ENCODE peak calls at places on chromosomes 16 and 17, in seven cellular contexts. G is tibial artery, B is Calu3, R is nephron progenitor cell, P is osteocyte, F is cardiac fibroblast, M is astrocyte of the spinal cord. T is an unnamed sample.

GRCh38 chr17:8681175-8681949 is 50.8 kb upstream of the MYH10 start:
- DNase-seq in G (no peak), B (no peak), R (no peak), P (no peak), F (peak; percentile 64), M (peak; percentile 76), T (peak; percentile 65)

GRCh38 chr17:68351395-68351794 is 60.1 kb downstream of the ARSG start:
- DNase-seq in G (no peak), B (no peak), R (no peak), P (no peak), F (peak; percentile 61), M (no peak), T (no peak)

GRCh38 chr17:8392274-8392673 is 5.4 kb downstream of the RNF222 start:
- DNase-seq in G (no peak), B (no peak), R (no peak), P (no peak), F (no peak), M (no peak), T (no peak)

GRCh38 chr16:25886598-25886997 is 194.8 kb downstream of the HS3ST4 start:
- DNase-seq in G (no peak), B (no peak), R (no peak), P (no peak), F (no peak), M (no peak), T (no peak)

GRCh38 chr17:6548034-6548433 is 8.3 kb downstream of the PITPNM3 start:
- DNase-seq in G (no peak), B (no peak), R (no peak), P (no peak), F (no peak), M (no peak), T (no peak)

GRCh38 chr16:27452569-27453475 is 50.8 kb downstream of the IL21R start:
- DNase-seq in G (no peak), B (no peak), R (no peak), P (no peak), F (no peak), M (no peak), T (no peak)

GRCh38 chr17:59752446-59752845 is 45.0 kb downstream of the VMP1 start:
- DNase-seq in G (no peak), B (no peak), R (no peak), P (no peak), F (peak; percentile 34), M (peak; percentile 45), T (no peak)

GRCh38 chr17:65918450-65918849 is 273.5 kb downstream of the CEP112 start:
- DNase-seq in G (no peak), B (no peak), R (no peak), P (no peak), F (peak; percentile 48), M (no peak), T (no peak)

GRCh38 chr17:6641374-6641818 is 536 bp downstream of the TXNDC17 start:
- DNase-seq in G (no peak), B (no peak), R (no peak), P (no peak), F (no peak), M (no peak), T (no peak)

GRCh38 chr17:32350662-32351418 is 883 bp downstream of the ZNF207 start:
- DNase-seq in G (no peak), B (no peak), R (no peak), P (no peak), F (peak; percentile 80), M (peak; percentile 69), T (no peak)

GRCh38 chr17:79730769-79731483 is at the start of gene ENPP7:
- DNase-seq in G (no peak), B (no peak), R (no peak), P (no peak), F (no peak), M (no peak), T (no peak)

GRCh38 chr16:29760567-29761279 is 14.9 kb upstream of the C16orf54 start:
- DNase-seq in G (no peak), B (no peak), R (peak; percentile 18), P (no peak), F (no peak), M (no peak), T (no peak)

GRCh38 chr17:77811521-77811920 is 147.0 kb upstream of the TNRC6C start:
- DNase-seq in G (peak; percentile 65), B (no peak), R (no peak), P (no peak), F (no peak), M (peak; percentile 29), T (no peak)

GRCh38 chr17:78401246-78401645 is 22.8 kb downstream of the PGS1 start:
- DNase-seq in G (no peak), B (no peak), R (no peak), P (no peak), F (no peak), M (peak; percentile 56), T (no peak)

GRCh38 chr17:72984925-72985322 is 107.6 kb downstream of the SLC39A11 start:
- DNase-seq in G (no peak), B (peak; percentile 24), R (no peak), P (no peak), F (no peak), M (no peak), T (no peak)

DNA sequence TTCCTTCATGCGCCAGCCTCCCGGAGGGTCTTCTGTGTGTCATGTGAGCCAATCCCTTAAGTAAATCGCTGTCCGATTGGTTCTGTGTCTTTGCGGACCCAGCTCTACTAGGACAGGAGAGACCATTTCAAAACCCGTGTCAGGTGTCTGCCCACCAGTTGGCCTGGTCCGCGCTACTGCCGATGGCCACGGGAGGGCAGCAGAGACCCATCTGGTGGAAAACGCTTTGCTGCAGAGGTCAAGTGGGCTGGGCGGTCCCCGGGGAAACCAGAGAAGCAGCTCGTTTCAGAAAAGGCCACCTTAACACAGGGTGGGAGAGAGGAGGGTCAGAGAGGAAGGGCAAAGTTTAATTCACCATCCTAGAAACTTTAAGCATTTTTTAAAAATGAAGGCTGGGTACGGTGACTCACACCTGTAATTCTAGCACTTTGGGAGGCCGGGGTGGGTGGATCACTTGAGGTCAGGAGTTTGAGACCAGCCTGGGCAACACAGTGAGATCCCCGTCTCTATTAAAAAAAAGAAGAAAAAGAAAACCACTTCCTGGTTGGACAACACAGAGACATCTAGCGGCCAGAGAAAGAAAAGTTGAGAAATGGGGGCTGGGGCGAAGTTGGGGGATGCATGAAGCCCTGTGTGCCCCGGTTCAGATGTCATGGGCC is 2.8 kb upstream of the CIBAR2 start:
- DNase-seq in G (peak; percentile 91), B (peak; percentile 96), R (peak; percentile 99), P (peak; percentile 96), F (peak; percentile 88), M (peak; percentile 79), T (no peak)
- TF ChIP-seq CTCF in G (peak; percentile 99), B (peak; percentile 87), R (peak; percentile 97), P (peak; percentile 92), F (peak; percentile 100), M (peak; percentile 99), T (peak; percentile 99)

GRCh38 chr17:57782642-57783337 is 37.7 kb upstream of the CCDC182 start:
- DNase-seq in G (no peak), B (no peak), R (peak; percentile 25), P (no peak), F (no peak), M (no peak), T (no peak)
- TF ChIP-seq CTCF in G (no peak), B (no peak), R (no peak), P (no peak), F (no peak), M (no peak), T (no peak)

DNA sequence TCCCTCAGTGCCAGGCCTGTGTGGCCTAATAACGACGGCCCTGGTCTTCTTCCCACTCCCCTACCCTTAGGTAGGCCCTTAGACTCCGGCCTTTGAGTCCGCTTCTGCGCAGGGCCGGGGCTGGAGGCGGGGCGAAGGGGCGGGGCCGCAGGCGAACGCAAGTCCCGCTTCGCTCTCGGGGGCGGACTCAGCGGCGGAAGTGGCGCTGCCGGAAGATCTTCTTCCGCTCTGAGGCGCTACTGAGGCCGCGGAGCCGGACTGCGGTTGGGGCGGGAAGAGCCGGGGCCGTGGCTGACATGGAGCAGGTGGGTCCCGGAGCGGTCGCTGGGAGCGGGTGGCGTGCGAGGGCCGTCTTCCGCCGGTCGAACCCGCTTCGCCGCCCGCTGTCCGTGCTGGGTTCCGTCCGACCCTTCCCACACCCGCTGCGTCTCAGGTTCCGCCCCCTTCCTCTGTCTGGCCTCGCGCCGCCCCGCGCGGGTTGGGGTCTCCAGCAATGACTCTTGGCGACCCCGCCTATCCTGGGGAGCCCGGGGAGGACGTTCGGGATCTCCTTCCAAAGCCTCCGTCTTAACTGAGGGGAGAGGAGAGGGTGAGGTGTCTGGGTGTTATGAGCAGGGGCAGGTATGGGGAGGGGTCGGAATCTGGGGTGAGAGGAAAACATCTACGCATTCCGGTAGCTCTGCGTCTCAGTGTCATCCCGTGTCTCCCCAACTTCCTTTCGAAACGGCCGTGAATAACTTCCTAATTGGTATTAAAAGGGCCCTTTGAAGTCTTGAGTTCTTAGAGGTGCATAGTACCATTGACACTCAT is at the start of gene STARD3:
- DNase-seq in G (peak; percentile 96), B (no peak), R (peak; percentile 95), P (peak; percentile 94), F (peak; percentile 85), M (peak; percentile 87), T (no peak)
- TF ChIP-seq CTCF in G (no peak), B (no peak), R (no peak), P (no peak), F (peak; percentile 16), M (no peak), T (peak; percentile 38)

GRCh38 chr17:16915752-16916556 is 56.0 kb downstream of the TNFRSF13B start:
- DNase-seq in G (peak; percentile 67), B (peak; percentile 78), R (peak; percentile 65), P (peak; percentile 80), F (peak; percentile 59), M (no peak), T (no peak)
- TF ChIP-seq CTCF in G (no peak), B (peak; percentile 38), R (peak; percentile 47), P (peak; percentile 48), F (peak; percentile 68), M (peak; percentile 60), T (peak; percentile 70)

DNA sequence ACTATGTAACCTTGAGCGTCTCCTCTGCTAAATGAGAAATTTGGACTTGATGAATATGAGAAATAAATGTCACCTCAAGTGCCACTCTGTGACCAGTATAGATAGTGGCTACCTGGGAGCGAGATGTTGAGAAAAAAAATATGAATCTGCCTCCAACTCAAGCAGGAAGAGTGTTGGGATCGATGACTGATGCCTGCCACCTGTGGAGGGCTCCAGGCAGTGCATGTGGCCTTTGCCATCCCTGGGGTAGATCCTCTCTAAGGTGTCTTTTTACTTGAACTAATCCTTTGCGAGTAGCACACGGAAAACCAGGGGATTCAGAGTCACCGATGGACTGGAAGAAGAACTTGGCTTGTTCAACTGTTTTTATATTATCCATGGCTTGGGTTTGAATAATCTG is 9.4 kb downstream of the CCDC182 start:
- DNase-seq in G (no peak), B (peak; percentile 3), R (no peak), P (no peak), F (no peak), M (no peak), T (no peak)
- TF ChIP-seq CTCF in G (no peak), B (no peak), R (peak; percentile 50), P (peak; percentile 25), F (no peak), M (peak; percentile 34), T (peak; percentile 14)

T was measured in BJ.